ENCODE peak calls at places on chromosome 17, in six cellular contexts. M, U, W, S, O and C are unnamed samples.
A peak's percentile ranks its signal among the peaks of the same experiment; 100 is the strongest.

GRCh38 chr17:16933317-16934132 is 38.4 kb downstream of the TNFRSF13B start:
- DNase-seq in M (no peak), U (peak; percentile 10), W (no peak), S (no peak), O (no peak), C (no peak)

GRCh38 chr17:40963838-40964237 is 2.9 kb downstream of the KRT39 start:
- DNase-seq in M (no peak), U (no peak), W (no peak), S (no peak), O (no peak), C (no peak)

GRCh38 chr17:6000426-6000825 is 69.8 kb upstream of the WSCD1 start:
- DNase-seq in M (no peak), U (no peak), W (no peak), S (no peak), O (no peak), C (no peak)

GRCh38 chr17:77319211-77320031 is 178.7 kb downstream of the SEC14L1 start:
- DNase-seq in M (peak; percentile 85), U (peak; percentile 92), W (peak; percentile 81), S (no peak), O (peak; percentile 91), C (peak; percentile 72)

GRCh38 chr17:73308017-73308823 is 3.6 kb downstream of the CDC42EP4 start:
- DNase-seq in M (peak; percentile 86), U (peak; percentile 88), W (peak; percentile 92), S (no peak), O (peak; percentile 92), C (peak; percentile 67)

GRCh38 chr17:44343510-44344209 is 1.4 kb upstream of the GRN start:
- DNase-seq in M (no peak), U (no peak), W (no peak), S (no peak), O (no peak), C (no peak)

GRCh38 chr17:49814781-49815496 is 26.5 kb downstream of the KAT7 start:
- DNase-seq in M (no peak), U (no peak), W (no peak), S (no peak), O (no peak), C (no peak)

GRCh38 chr17:40323731-40324650 is 15.0 kb downstream of the RARA start:
- DNase-seq in M (no peak), U (peak; percentile 67), W (no peak), S (no peak), O (peak; percentile 44), C (peak; percentile 89)

GRCh38 chr17:47851764-47852112 is 775 bp upstream of the SP6 start:
- DNase-seq in M (no peak), U (no peak), W (no peak), S (no peak), O (no peak), C (no peak)

GRCh38 chr17:74512041-74512440 is 19.2 kb downstream of the CD300LB start:
- DNase-seq in M (no peak), U (no peak), W (no peak), S (no peak), O (no peak), C (no peak)

DNA sequence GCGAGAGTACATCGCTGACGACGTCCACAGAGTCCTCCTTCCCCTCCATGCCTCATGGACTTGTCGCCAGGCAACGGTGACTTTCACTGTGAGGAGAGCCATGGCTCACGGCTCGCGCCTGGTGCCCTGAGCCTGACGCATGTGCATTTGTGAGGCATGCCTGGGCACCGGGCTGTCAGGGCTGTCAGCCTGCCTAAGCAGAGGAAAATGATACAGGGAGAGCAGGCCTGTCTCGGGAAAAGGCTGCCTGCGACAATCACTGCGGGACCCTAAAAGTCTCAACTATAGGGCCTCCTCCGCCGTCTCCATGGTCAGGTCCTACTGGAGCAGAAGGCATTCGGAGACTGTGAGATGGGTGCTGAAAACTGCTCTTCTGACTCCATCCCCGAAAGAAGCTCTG is 135.5 kb upstream of the WSB1 start:
- DNase-seq in M (no peak), U (no peak), W (no peak), S (no peak), O (no peak), C (no peak)
- H3K9me3 ChIP-seq in M (no peaks in the 10 kb centered on the region), U (peaks cover 7% of the 10 kb centered on the region), W (no peaks in the 10 kb centered on the region), S (no peaks in the 10 kb centered on the region), O (no peaks in the 10 kb centered on the region), C (no peaks in the 10 kb centered on the region)

DNA sequence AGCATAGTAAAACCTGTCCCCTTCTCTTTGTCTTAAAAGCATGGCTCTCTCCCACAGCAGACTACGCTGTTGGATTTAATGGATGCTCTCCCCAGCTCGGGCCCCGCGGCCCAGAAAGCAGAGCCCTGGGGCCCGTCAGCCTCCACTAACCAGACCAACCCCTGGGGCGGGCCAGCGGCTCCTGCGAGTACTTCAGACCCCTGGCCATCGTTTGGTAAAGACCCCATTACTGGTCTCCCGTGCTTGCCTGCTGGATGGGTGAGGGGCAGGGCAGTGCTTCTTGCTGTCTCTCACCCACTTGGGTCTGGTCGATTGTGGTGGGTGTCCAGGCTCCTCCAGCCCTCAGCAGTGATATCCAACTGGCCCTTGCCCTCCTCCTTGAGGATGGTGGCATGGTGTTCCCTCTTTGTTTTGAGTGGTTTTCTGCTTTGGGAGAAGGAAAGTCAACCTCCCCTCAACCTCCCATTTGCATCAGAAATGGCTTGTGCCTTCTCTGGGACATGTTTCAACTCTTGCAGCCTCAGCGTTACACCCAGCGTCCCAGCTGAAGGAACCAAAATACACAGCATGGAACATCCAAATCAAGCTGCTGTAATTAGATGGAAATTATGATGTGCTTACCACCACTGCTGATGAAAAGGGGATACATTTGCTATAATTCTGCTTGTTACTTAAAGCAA is 49.3 kb downstream of the B9D1 start:
- DNase-seq in M (no peak), U (no peak), W (no peak), S (no peak), O (no peak), C (no peak)
- H3K4me1 ChIP-seq in M (peaks cover 28% of the 10 kb centered on the region), U (peaks cover 23% of the 10 kb centered on the region), W (peaks cover 12% of the 10 kb centered on the region), S (peaks cover 38% of the 10 kb centered on the region), O (peaks cover 7% of the 10 kb centered on the region), C (no peaks in the 10 kb centered on the region)

GRCh38 chr17:82153295-82153691 is 55.3 kb upstream of the FASN start:
- DNase-seq in M (no peak), U (no peak), W (no peak), S (no peak), O (no peak), C (no peak)

GRCh38 chr17:82152556-82153294 is 54.7 kb upstream of the FASN start:
- DNase-seq in M (no peak), U (peak; percentile 49), W (no peak), S (no peak), O (no peak), C (no peak)

GRCh38 chr17:82151106-82151957 is 53.3 kb upstream of the FASN start:
- DNase-seq in M (no peak), U (no peak), W (no peak), S (no peak), O (no peak), C (no peak)

GRCh38 chr17:82153745-82154375 is 55.8 kb upstream of the FASN start:
- DNase-seq in M (peak; percentile 54), U (peak; percentile 82), W (peak; percentile 74), S (peak; percentile 31), O (peak; percentile 87), C (peak; percentile 33)

DNA sequence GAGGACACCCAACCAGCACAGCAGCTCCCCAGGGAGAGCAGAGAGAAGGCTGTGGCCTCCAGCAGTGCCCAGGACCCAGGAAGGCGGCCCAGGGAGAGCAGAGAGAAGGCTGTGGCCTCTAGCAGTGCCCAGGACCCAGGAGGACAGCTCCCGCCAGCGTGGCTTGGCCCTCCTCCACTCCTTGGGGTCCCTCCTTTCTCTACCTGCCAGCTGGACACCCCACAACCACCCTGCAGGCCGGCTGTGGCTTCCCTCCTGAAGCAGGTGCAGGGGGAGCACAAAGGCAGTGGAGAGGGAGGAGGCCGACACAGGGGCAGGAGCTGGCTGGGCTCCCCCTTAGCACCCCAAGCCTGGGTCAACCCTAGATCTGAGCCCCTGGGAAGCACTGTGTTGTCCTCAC is 54.1 kb upstream of the FASN start:
- DNase-seq in M (no peak), U (no peak), W (no peak), S (no peak), O (no peak), C (no peak)
- H3K9me3 ChIP-seq in M (no peaks in the 10 kb centered on the region), U (no peaks in the 10 kb centered on the region), W (no peaks in the 10 kb centered on the region), S (no peaks in the 10 kb centered on the region), O (no peaks in the 10 kb centered on the region), C (no peaks in the 10 kb centered on the region)

GRCh38 chr17:78769200-78769773 is 12.8 kb downstream of the CYTH1 start:
- DNase-seq in M (no peak), U (no peak), W (no peak), S (no peak), O (no peak), C (no peak)

GRCh38 chr17:78774956-78775571 is 7.0 kb downstream of the CYTH1 start:
- DNase-seq in M (no peak), U (no peak), W (no peak), S (no peak), O (no peak), C (no peak)

GRCh38 chr17:78771758-78772382 is 10.2 kb downstream of the CYTH1 start:
- DNase-seq in M (no peak), U (no peak), W (no peak), S (no peak), O (no peak), C (no peak)

GRCh38 chr17:78777886-78778285 is 4.2 kb downstream of the CYTH1 start:
- DNase-seq in M (no peak), U (no peak), W (no peak), S (no peak), O (no peak), C (no peak)

DNA sequence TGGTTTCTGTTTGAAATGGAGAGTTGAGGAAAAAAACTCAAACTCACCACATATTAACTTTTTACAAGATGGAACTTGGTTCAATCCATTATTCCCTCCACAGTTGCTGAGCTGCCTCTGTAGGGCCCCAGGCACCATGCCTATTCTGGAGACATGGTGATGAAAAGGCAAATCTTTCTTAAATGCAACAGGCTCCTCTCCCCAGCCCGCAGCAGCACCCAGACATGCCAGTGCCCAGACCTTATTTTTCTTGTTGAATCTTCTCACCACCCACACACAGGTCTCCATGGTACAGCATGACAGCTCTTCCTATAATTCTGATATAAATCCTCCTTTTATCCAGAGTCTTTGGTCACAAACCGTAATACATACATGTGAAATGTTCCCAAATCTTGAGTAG is 7.6 kb downstream of the CYTH1 start:
- DNase-seq in M (no peak), U (no peak), W (no peak), S (no peak), O (no peak), C (no peak)
- H3K4me1 ChIP-seq in M (peaks cover 30% of the 10 kb centered on the region), U (peaks cover 80% of the 10 kb centered on the region), W (no peaks in the 10 kb centered on the region), S (peaks cover 38% of the 10 kb centered on the region), O (no peaks in the 10 kb centered on the region), C (peaks cover 9% of the 10 kb centered on the region)